ENCODE peak calls at places on chromosomes 16 and 17, in ten cellular contexts. L is HEK293T; V is stimulated activated CD4-positive, alpha-beta T cell treated with anti-CD3 and anti-CD28 coated beads, Interleukin-4, amount 100 ng/mL, for 48 hours; B is stimulated activated CD8-positive, alpha-beta memory T cell treated with anti-CD3 and anti-CD28 coated beads, Interleukin-4, amount 100 ng/mL, for 1 hour; N is activated T-helper 1 cell treated with Interleukin-2 at 50 U/mL for 16 hours; P is MM.1S; C is NCI-H1105; U is NCI-H69; X is activated naive CD8-positive, alpha-beta T cell treated with anti-CD3 and anti-CD28 coated beads for 36 hours; T is mesothelial cell of epicardium. J is an unnamed sample.
A peak's percentile ranks its signal among the peaks of the same experiment; 100 is the strongest.

GRCh38 chr17:78798695-78799559 is 16.9 kb upstream of the CYTH1 start:
- DNase-seq in B (no peak), L (no peak), U (peak; percentile 40), T (no peak), N (no peak), X (no peak), V (no peak), C (no peak), P (peak; percentile 45), J (no peak)

GRCh38 chr17:33908363-33909064 is 346.6 kb upstream of the CCL2 start:
- DNase-seq in B (no peak), C (no peak), L (no peak), P (no peak), V (no peak), N (no peak), X (no peak), T (no peak), U (peak; percentile 21), J (no peak)

GRCh38 chr17:80984749-80985148 is 6.9 kb upstream of the CHMP6 start:
- DNase-seq in T (no peak), P (no peak), V (no peak), N (no peak), U (no peak), X (no peak), B (no peak), L (no peak), C (no peak), J (no peak)

GRCh38 chr16:24988593-24989338 is 26.4 kb downstream of the ARHGAP17 start:
- DNase-seq in B (no peak), U (peak; percentile 44), X (peak; percentile 19), T (no peak), C (no peak), N (no peak), L (peak; percentile 29), V (peak; percentile 17), P (peak; percentile 24), J (no peak)

GRCh38 chr16:3876695-3877094 is 3.8 kb downstream of the CREBBP start:
- DNase-seq in B (no peak), T (no peak), L (no peak), P (no peak), V (no peak), U (no peak), N (no peak), X (no peak), C (no peak), J (no peak)

GRCh38 chr17:76152580-76152979 is 11.5 kb upstream of the FOXJ1 start:
- DNase-seq in B (no peak), P (no peak), L (no peak), X (no peak), C (no peak), T (no peak), N (no peak), U (no peak), V (no peak), J (no peak)

GRCh38 chr17:61251939-61252865 is 147.4 kb upstream of the TBX2 start:
- DNase-seq in N (no peak), U (no peak), P (no peak), C (no peak), V (no peak), L (no peak), X (no peak), T (peak; percentile 47), B (no peak), J (no peak)

GRCh38 chr16:56306690-56307533 is 115.6 kb downstream of the GNAO1 start:
- DNase-seq in U (no peak), C (no peak), B (no peak), P (no peak), V (no peak), X (no peak), L (no peak), N (no peak), T (no peak), J (no peak)

GRCh38 chr16:49562228-49562627 is 188.6 kb downstream of the C16orf78 start:
- DNase-seq in C (peak; percentile 9), V (no peak), T (no peak), P (no peak), B (no peak), X (no peak), N (no peak), L (no peak), U (peak; percentile 85), J (no peak)

GRCh38 chr17:76843703-76844484 is 24.3 kb upstream of the MGAT5B start:
- DNase-seq in U (peak; percentile 47), L (no peak), V (no peak), N (no peak), C (no peak), B (no peak), P (no peak), X (no peak), T (no peak), J (no peak)

GRCh38 chr16:76052725-76053124 is 224.5 kb upstream of the CNTNAP4 start:
- DNase-seq in P (no peak), B (no peak), V (no peak), T (no peak), C (no peak), X (no peak), N (no peak), U (no peak), L (no peak), J (no peak)